ENCODE peak calls at places on chromosomes 1 and 21, in five cellular contexts. One of them, this sample, is unnamed.

GRCh38 chr1:35324486-35324885 is 56.0 kb downstream of the ZMYM4 start:
- DNase-seq in thoracic aorta: no peak
- DNase-seq in prostate gland: no peak
- DNase-seq in stimulated activated CD8-positive, alpha-beta memory T cell treated with anti-CD3 and anti-CD28 coated beads, Interleukin-15, amount 100 ng/mL, for 1 hour: no peak
- DNase-seq in T47D: no peak
- DNase-seq in this sample: no peak

GRCh38 chr21:45637883-45638282 is 5.6 kb upstream of the PCBP3 start:
- DNase-seq in thoracic aorta: no peak
- DNase-seq in prostate gland: no peak
- DNase-seq in stimulated activated CD8-positive, alpha-beta memory T cell treated with anti-CD3 and anti-CD28 coated beads, Interleukin-15, amount 100 ng/mL, for 1 hour: no peak
- DNase-seq in T47D: no peak
- DNase-seq in this sample: no peak

GRCh38 chr1:3778590-3779264 is 6.2 kb downstream of the SMIM1 start:
- DNase-seq in thoracic aorta: no peak
- DNase-seq in prostate gland: no peak
- DNase-seq in stimulated activated CD8-positive, alpha-beta memory T cell treated with anti-CD3 and anti-CD28 coated beads, Interleukin-15, amount 100 ng/mL, for 1 hour: no peak
- DNase-seq in T47D: no peak
- DNase-seq in this sample: no peak

GRCh38 chr1:21927531-21928237 is 9.4 kb downstream of the HSPG2 start:
- DNase-seq in thoracic aorta: no peak
- DNase-seq in prostate gland: no peak
- DNase-seq in stimulated activated CD8-positive, alpha-beta memory T cell treated with anti-CD3 and anti-CD28 coated beads, Interleukin-15, amount 100 ng/mL, for 1 hour: no peak
- DNase-seq in T47D: no peak
- DNase-seq in this sample: no peak

GRCh38 chr1:41486053-41486891 is 1.8 kb upstream of the EDN2 start:
- DNase-seq in thoracic aorta: no peak
- DNase-seq in prostate gland: no peak
- DNase-seq in stimulated activated CD8-positive, alpha-beta memory T cell treated with anti-CD3 and anti-CD28 coated beads, Interleukin-15, amount 100 ng/mL, for 1 hour: no peak
- DNase-seq in T47D: no peak
- DNase-seq in this sample: no peak

GRCh38 chr1:17434591-17434990 is 4.9 kb downstream of the RCC2 start:
- DNase-seq in thoracic aorta: no peak
- DNase-seq in prostate gland: no peak
- DNase-seq in stimulated activated CD8-positive, alpha-beta memory T cell treated with anti-CD3 and anti-CD28 coated beads, Interleukin-15, amount 100 ng/mL, for 1 hour: no peak
- DNase-seq in T47D: no peak
- DNase-seq in this sample: no peak

GRCh38 chr1:172513480-172513879 is 19.5 kb upstream of the SUCO start:
- DNase-seq in thoracic aorta: no peak
- DNase-seq in prostate gland: no peak
- DNase-seq in stimulated activated CD8-positive, alpha-beta memory T cell treated with anti-CD3 and anti-CD28 coated beads, Interleukin-15, amount 100 ng/mL, for 1 hour: no peak
- DNase-seq in T47D: no peak
- DNase-seq in this sample: peak; percentile 71

GRCh38 chr1:203791498-203791897 is 3.9 kb upstream of the ZBED6 start:
- DNase-seq in thoracic aorta: no peak
- DNase-seq in prostate gland: no peak
- DNase-seq in stimulated activated CD8-positive, alpha-beta memory T cell treated with anti-CD3 and anti-CD28 coated beads, Interleukin-15, amount 100 ng/mL, for 1 hour: no peak
- DNase-seq in T47D: no peak
- DNase-seq in this sample: no peak

GRCh38 chr1:116738673-116739370 is 15.4 kb upstream of the CD2 start:
- DNase-seq in thoracic aorta: no peak
- DNase-seq in prostate gland: no peak
- DNase-seq in stimulated activated CD8-positive, alpha-beta memory T cell treated with anti-CD3 and anti-CD28 coated beads, Interleukin-15, amount 100 ng/mL, for 1 hour: peak; percentile 28
- DNase-seq in T47D: no peak
- DNase-seq in this sample: peak; percentile 89

GRCh38 chr1:213934642-213935041 is 53.1 kb upstream of the PROX1 start:
- DNase-seq in thoracic aorta: no peak
- DNase-seq in prostate gland: peak; percentile 7
- DNase-seq in stimulated activated CD8-positive, alpha-beta memory T cell treated with anti-CD3 and anti-CD28 coated beads, Interleukin-15, amount 100 ng/mL, for 1 hour: no peak
- DNase-seq in T47D: no peak
- DNase-seq in this sample: peak; percentile 22

GRCh38 chr1:33300673-33301072 is 20.2 kb downstream of the A3GALT2 start:
- DNase-seq in thoracic aorta: no peak
- DNase-seq in prostate gland: peak; percentile 44
- DNase-seq in stimulated activated CD8-positive, alpha-beta memory T cell treated with anti-CD3 and anti-CD28 coated beads, Interleukin-15, amount 100 ng/mL, for 1 hour: no peak
- DNase-seq in T47D: no peak
- DNase-seq in this sample: no peak

GRCh38 chr1:54220004-54220811 is 20.2 kb downstream of the MRPL37 start:
- DNase-seq in thoracic aorta: no peak
- DNase-seq in prostate gland: no peak
- DNase-seq in stimulated activated CD8-positive, alpha-beta memory T cell treated with anti-CD3 and anti-CD28 coated beads, Interleukin-15, amount 100 ng/mL, for 1 hour: no peak
- DNase-seq in T47D: no peak
- DNase-seq in this sample: no peak

This sample was measured in foreskin keratinocyte.